ENCODE peak calls at places on chromosomes 12 and 14, in four cellular contexts. L is left ventricle myocardium inferior, N is upper lobe of right lung, M is WERI-Rb-1. Y is an unnamed sample.
A peak's percentile ranks its signal among the peaks of the same experiment; 100 is the strongest.

GRCh38 chr14:74510955-74511354 is 17.4 kb downstream of the ISCA2 start:
- DNase-seq in L (no peak), N (peak; percentile 60), M (no peak), Y (peak; percentile 64)

GRCh38 chr12:102317155-102317554 is 119.5 kb upstream of the PMCH start:
- DNase-seq in L (no peak), N (no peak), M (no peak), Y (no peak)

GRCh38 chr12:10718279-10718821 is 4.8 kb downstream of the YBX3 start:
- DNase-seq in L (no peak), N (no peak), M (peak; percentile 16), Y (peak; percentile 86)

GRCh38 chr12:69102856-69103255 is 136.5 kb upstream of the CPSF6 start:
- DNase-seq in L (no peak), N (no peak), M (no peak), Y (no peak)

GRCh38 chr12:128727999-128728398 is 95.8 kb downstream of the SLC15A4 start:
- DNase-seq in L (no peak), N (no peak), M (no peak), Y (no peak)

GRCh38 chr12:49622501-49623141 is 740 bp upstream of the PRPF40B start:
- DNase-seq in L (no peak), N (no peak), M (no peak), Y (no peak)

GRCh38 chr12:110619534-110619953 is 5.6 kb downstream of the TCTN1 start:
- DNase-seq in L (no peak), N (no peak), M (no peak), Y (no peak)

GRCh38 chr12:18752280-18752920 is 14.5 kb downstream of the CAPZA3 start:
- DNase-seq in L (peak; percentile 39), N (no peak), M (no peak), Y (peak; percentile 64)

GRCh38 chr12:3129301-3130052 is 52.3 kb downstream of the TSPAN9 start:
- DNase-seq in L (no peak), N (no peak), M (no peak), Y (peak; percentile 87)

GRCh38 chr12:131132118-131132892 is 178.6 kb downstream of the ADGRD1 start:
- DNase-seq in L (peak; percentile 70), N (peak; percentile 83), M (peak; percentile 94), Y (peak; percentile 3)

GRCh38 chr12:26198742-26199141 is 3.4 kb downstream of the SSPN start:
- DNase-seq in L (peak; percentile 29), N (no peak), M (no peak), Y (peak; percentile 45)

GRCh38 chr12:25458047-25458552 is 95.0 kb downstream of the LMNTD1 start:
- DNase-seq in L (no peak), N (no peak), M (no peak), Y (peak; percentile 95)

GRCh38 chr14:38824691-38825090 is 278.3 kb downstream of the SEC23A start:
- DNase-seq in L (no peak), N (no peak), M (no peak), Y (no peak)

GRCh38 chr12:42094277-42094676 is 50.4 kb downstream of the GXYLT1 start:
- DNase-seq in L (no peak), N (no peak), M (no peak), Y (peak; percentile 69)

DNA sequence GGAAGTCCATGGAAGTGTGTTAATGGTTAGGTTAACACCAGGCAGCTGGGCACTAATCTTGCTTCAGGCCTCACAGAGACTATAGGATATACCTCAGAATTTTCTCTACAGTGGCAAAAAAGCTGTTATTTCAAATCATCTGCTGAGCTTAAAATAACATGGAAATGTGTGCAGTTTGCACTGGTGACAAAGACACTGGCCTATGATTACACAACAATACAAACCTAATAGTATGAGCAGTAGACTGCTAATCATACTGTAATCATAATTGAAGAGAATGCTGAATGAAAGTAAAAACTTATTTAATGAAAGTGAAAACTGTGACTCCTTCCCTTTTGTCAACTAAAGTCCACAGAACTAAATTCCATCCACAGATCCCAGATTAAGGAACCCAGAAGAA is 710.5 kb upstream of the TMEM132C start:
- DNase-seq in L (no peak), N (no peak), M (no peak), Y (no peak)
- H3K4me3 ChIP-seq in L (no peak overlapping the region), N (no peak overlapping the region), M (no peak overlapping the region), Y (no peak overlapping the region)

DNA sequence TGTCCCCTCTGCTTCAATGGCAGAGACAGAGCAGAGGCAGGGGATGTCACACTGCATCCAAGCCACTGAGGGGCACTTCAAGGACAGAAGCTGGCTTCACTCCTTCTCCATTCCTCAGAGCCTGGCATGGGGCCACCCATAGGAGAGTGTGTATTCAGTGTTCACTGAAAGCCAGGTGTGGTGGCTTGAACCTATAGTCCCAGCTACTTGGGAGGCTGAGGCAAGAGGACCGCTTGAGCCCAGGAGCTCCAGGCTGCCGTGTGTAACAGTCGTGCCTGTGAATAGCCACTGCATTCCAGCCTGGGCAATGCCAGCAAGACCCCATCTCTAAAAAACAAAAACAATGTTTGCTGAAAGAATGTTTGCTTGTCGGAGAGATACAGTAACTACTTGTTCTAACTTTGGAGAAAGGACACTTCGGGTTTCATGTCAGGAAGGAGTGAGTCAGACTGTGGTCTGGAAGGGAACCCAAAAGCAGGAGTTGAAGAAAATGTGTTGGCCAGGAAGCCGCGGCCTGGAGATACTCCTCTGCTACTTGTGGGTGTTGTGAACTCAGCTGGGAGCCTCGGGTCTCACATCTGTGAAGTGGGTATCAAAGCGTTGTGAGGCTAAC is 43.4 kb downstream of the ELK3 start:
- DNase-seq in L (peak; percentile 59), N (no peak), M (no peak), Y (peak; percentile 98)
- TF ChIP-seq CTCF in L (no peak), N (no peak), M (no peak), Y (no peak)

GRCh38 chr12:123382684-123383083 is 1.2 kb upstream of the KMT5A start:
- DNase-seq in L (no peak), N (no peak), M (no peak), Y (no peak)

GRCh38 chr12:123384318-123384993 is 524 bp downstream of the KMT5A start:
- DNase-seq in L (no peak), N (no peak), M (no peak), Y (no peak)

GRCh38 chr12:123387508-123388217 is 3.7 kb downstream of the KMT5A start:
- DNase-seq in L (no peak), N (no peak), M (peak; percentile 34), Y (no peak)

GRCh38 chr12:123388218-123388947 is 4.5 kb downstream of the KMT5A start:
- DNase-seq in L (peak; percentile 84), N (peak; percentile 89), M (peak; percentile 65), Y (peak; percentile 53)

DNA sequence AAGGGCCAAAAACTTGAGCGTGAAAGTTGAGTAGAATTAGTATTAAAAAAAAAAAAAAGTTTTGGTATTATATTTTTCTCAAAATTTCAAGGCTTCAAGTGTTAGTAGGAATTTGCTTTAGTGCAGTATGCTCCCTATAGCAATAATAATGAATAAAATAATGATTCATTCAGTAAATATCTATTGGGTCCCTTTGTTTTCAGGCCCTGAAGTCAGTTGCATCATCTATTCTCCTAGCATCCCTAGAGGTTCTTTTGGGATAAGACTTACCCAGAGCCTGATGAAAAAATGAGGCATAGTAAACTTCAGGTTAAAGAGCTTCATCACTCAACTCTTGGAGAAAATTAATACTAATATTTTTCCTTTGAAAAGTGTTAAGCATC is 1.1 kb downstream of the KMT5A start:
- DNase-seq in L (no peak), N (no peak), M (no peak), Y (peak; percentile 55)
- H3K4me3 ChIP-seq in L (peak overlapping the region; percentile 94), N (peak overlapping the region; percentile 84), M (peak overlapping the region; percentile 74), Y (peak overlapping the region; percentile 90)

DNA sequence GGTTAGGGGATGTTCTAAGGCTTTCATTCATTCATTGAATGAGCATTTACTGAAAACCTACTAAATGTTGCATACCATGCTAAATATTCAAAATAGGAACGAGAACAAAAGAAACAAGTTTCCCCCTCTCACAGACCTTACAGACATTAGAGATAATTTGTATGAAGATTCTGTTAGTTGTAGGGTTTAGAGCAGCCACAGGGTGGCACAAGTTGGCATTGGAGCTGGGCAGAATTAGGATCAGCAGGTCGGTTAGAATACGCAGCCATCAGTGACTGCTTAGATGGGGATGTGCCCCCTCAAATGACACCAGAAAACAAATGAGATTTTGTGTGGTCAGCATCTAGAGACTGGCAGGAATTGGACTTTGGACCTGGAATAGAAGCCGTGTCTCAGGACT is 166.3 kb upstream of the DAAM1 start:
- DNase-seq in L (no peak), N (no peak), M (no peak), Y (no peak)
- TF ChIP-seq CTCF in L (peak; percentile 21), N (no peak), M (peak; percentile 53), Y (no peak)

DNA sequence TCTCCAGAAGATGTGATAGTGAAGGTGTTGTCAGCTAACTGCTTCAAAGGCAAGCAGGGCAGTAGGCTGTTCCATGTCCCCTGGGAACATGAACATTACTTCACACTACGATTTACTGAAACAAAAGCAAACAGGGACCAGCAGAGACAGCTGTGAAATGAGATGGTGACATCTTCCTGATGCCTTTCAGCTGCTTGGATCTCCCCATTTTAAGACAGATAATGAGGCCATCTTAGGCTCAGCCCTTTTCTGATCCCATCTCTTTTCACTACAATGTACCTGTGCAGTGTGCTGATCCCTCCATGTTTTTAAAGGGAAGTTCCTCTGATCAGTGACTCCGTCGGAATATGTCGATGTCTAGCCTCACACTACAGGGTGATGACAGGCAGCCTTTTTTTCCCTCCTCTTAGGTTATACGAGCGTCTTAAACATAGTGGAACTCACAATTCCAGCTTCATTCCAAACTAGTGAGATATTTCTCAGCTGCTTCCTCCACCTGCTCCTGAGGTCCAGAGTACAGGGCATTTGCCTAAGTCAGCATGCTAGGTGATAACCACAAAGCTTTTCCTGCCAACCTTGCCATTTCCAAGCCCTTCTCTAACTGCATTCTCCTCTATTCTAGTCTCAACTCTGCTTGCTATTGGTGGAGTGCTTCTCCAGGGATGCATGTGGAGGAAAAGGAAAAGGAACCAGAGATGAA is 87.6 kb upstream of the EGLN3 start:
- DNase-seq in L (no peak), N (no peak), M (no peak), Y (no peak)
- H3K4me3 ChIP-seq in L (no peak overlapping the region), N (no peak overlapping the region), M (no peak overlapping the region), Y (no peak overlapping the region)

DNA sequence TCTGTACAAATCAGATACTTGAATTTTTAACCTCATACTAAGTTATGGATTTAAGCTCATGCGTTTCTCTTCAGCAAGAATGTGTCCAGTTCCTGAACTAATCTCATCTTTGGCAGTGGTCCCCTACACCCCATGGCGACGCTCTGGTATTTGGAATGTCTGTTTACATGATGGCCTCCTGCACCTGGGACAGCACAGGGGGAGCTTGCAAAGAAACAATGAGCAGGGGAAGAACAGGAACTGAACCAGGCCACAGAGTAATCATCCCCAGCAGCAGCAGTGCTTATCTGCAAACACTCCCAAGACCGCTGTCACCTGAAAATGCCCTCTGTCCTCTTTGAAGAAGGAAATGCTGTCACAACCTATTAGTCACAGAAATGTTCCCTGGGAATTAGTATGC is 279.6 kb upstream of the FLRT2 start:
- DNase-seq in L (no peak), N (no peak), M (peak; percentile 16), Y (peak; percentile 23)
- TF ChIP-seq CTCF in L (no peak), N (no peak), M (no peak), Y (no peak)

GRCh38 chr14:81055971-81056370 is 100.5 kb downstream of the TSHR start:
- DNase-seq in L (no peak), N (no peak), M (no peak), Y (no peak)
- H3K4me3 ChIP-seq in L (no peak overlapping the region), N (no peak overlapping the region), M (no peak overlapping the region), Y (no peak overlapping the region)

DNA sequence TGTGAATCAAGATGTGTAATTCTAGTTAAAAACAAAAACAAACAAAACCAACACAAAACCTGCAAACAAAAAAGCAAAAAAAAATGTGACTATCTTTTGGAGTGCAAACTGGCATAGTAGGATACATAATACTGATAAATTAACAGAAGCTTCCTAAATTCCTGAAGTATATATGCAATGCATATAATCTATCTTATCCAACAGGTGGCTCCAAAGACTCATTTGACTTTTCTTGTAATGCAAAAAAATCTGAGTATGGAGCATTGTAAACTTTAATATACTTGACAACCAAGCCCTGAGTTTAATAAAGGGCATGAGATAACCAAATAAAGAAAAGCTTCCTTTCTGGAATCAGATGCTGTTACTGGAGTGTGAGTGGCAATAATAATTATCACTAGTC is 1003.6 kb downstream of the FSCB start:
- DNase-seq in L (no peak), N (no peak), M (no peak), Y (no peak)
- TF ChIP-seq CTCF in L (no peak), N (no peak), M (no peak), Y (no peak)

GRCh38 chr14:29892327-29892726 is 35.3 kb downstream of the PRKD1 start:
- DNase-seq in L (no peak), N (no peak), M (no peak), Y (peak; percentile 17)
- H3K4me3 ChIP-seq in L (no peak overlapping the region), N (no peak overlapping the region), M (no peak overlapping the region), Y (no peak overlapping the region)

Y was measured in astrocyte of the spinal cord.